ENCODE peak calls at places on chromosomes 1 and 21, in four cellular contexts. One of them, this sample, is unnamed. For H3K9me3, the result is how much of the 10 kb centered on the place peaks cover.

GRCh38 chr1:18934205-18935000 is 22.1 kb downstream of the IFFO2 start:
- DNase-seq in upper lobe of right lung: no peak
- DNase-seq in tibial nerve: no peak
- DNase-seq in uterus: no peak
- DNase-seq in this sample: no peak

GRCh38 chr1:45926302-45926701 is 122.9 kb downstream of the MAST2 start:
- DNase-seq in tibial nerve: no peak
- DNase-seq in uterus: no peak
- DNase-seq in upper lobe of right lung: no peak
- DNase-seq in this sample: no peak

GRCh38 chr1:160416369-160416768 is 16.0 kb downstream of the VANGL2 start:
- DNase-seq in tibial nerve: no peak
- DNase-seq in upper lobe of right lung: no peak
- DNase-seq in uterus: no peak
- DNase-seq in this sample: no peak

GRCh38 chr1:109803901-109804331 is 40.2 kb upstream of the EPS8L3 start:
- DNase-seq in tibial nerve: no peak
- DNase-seq in uterus: peak
- DNase-seq in upper lobe of right lung: no peak
- DNase-seq in this sample: peak

GRCh38 chr21:29174607-29175013 is 44.2 kb downstream of the MAP3K7CL start:
- DNase-seq in upper lobe of right lung: no peak
- DNase-seq in uterus: no peak
- DNase-seq in tibial nerve: no peak
- DNase-seq in this sample: no peak

GRCh38 chr1:94309216-94309615 is 71.8 kb upstream of the ARHGAP29 start:
- DNase-seq in uterus: no peak
- DNase-seq in tibial nerve: no peak
- DNase-seq in upper lobe of right lung: no peak
- DNase-seq in this sample: no peak

GRCh38 chr21:39079617-39080016 is 103.6 kb downstream of the PSMG1 start:
- DNase-seq in upper lobe of right lung: peak
- DNase-seq in tibial nerve: peak
- DNase-seq in uterus: no peak
- DNase-seq in this sample: peak

GRCh38 chr1:226436855-226437491 is 29.1 kb upstream of the PARP1 start:
- DNase-seq in upper lobe of right lung: no peak
- DNase-seq in uterus: no peak
- DNase-seq in tibial nerve: no peak
- DNase-seq in this sample: no peak

GRCh38 chr1:58781541-58782307 is 2.1 kb downstream of the JUN start:
- DNase-seq in uterus: peak
- DNase-seq in upper lobe of right lung: peak
- DNase-seq in tibial nerve: peak
- DNase-seq in this sample: peak

GRCh38 chr1:19645544-19646252 is 1.6 kb downstream of the NBL1 start:
- DNase-seq in upper lobe of right lung: peak
- DNase-seq in uterus: no peak
- DNase-seq in tibial nerve: no peak
- DNase-seq in this sample: no peak

GRCh38 chr1:223709598-223709997 is 2.7 kb upstream of the CAPN2 start:
- DNase-seq in uterus: no peak
- DNase-seq in tibial nerve: no peak
- DNase-seq in upper lobe of right lung: no peak
- DNase-seq in this sample: no peak

GRCh38 chr1:107555578-107555977 is 409.4 kb downstream of the VAV3 start:
- DNase-seq in upper lobe of right lung: no peak
- DNase-seq in uterus: no peak
- DNase-seq in tibial nerve: no peak
- DNase-seq in this sample: no peak

GRCh38 chr1:99599678-99600175 is 46.2 kb upstream of the PALMD start:
- DNase-seq in uterus: peak
- DNase-seq in tibial nerve: no peak
- DNase-seq in upper lobe of right lung: no peak
- DNase-seq in this sample: no peak

GRCh38 chr1:34806396-34806795 is 13.6 kb downstream of the GJA4 start:
- DNase-seq in uterus: no peak
- DNase-seq in tibial nerve: no peak
- DNase-seq in upper lobe of right lung: no peak
- DNase-seq in this sample: no peak

GRCh38 chr1:113073457-113073950 is 506 bp downstream of the LRIG2 start:
- DNase-seq in tibial nerve: peak
- DNase-seq in uterus: peak
- DNase-seq in upper lobe of right lung: no peak
- DNase-seq in this sample: peak

GRCh38 chr1:228082975-228083870 is 715 bp downstream of the ARF1 start:
- DNase-seq in tibial nerve: peak
- DNase-seq in upper lobe of right lung: peak
- DNase-seq in uterus: peak
- DNase-seq in this sample: no peak

GRCh38 chr1:8197493-8198282 is 120.2 kb upstream of the SLC45A1 start:
- DNase-seq in upper lobe of right lung: peak
- DNase-seq in tibial nerve: peak
- DNase-seq in uterus: peak
- DNase-seq in this sample: peak

GRCh38 chr1:165187020-165187628 is 169.4 kb downstream of the LMX1A start:
- DNase-seq in upper lobe of right lung: no peak
- DNase-seq in uterus: no peak
- DNase-seq in tibial nerve: no peak
- DNase-seq in this sample: no peak

GRCh38 chr1:246947255-246947654 is 15.5 kb upstream of the AHCTF1 start:
- DNase-seq in uterus: peak
- DNase-seq in tibial nerve: peak
- DNase-seq in upper lobe of right lung: no peak
- DNase-seq in this sample: peak

GRCh38 chr1:68717330-68717729 is 220.4 kb upstream of the DEPDC1 start:
- DNase-seq in tibial nerve: no peak
- DNase-seq in uterus: no peak
- DNase-seq in upper lobe of right lung: no peak
- DNase-seq in this sample: no peak

GRCh38 chr1:42748461-42749410 is 8.7 kb upstream of the CLDN19 start:
- DNase-seq in tibial nerve: no peak
- DNase-seq in uterus: no peak
- DNase-seq in upper lobe of right lung: peak
- DNase-seq in this sample: no peak

GRCh38 chr1:36204347-36204909 is 19.8 kb upstream of the THRAP3 start:
- DNase-seq in upper lobe of right lung: no peak
- DNase-seq in uterus: no peak
- DNase-seq in tibial nerve: no peak
- DNase-seq in this sample: no peak
- H3K9me3 ChIP-seq in upper lobe of right lung: under half
- H3K9me3 ChIP-seq in uterus: under half
- H3K9me3 ChIP-seq in tibial nerve: under half
- H3K9me3 ChIP-seq in this sample: under half

GRCh38 chr1:198903203-198903602 is 264.4 kb downstream of the PTPRC start:
- DNase-seq in uterus: no peak
- DNase-seq in upper lobe of right lung: no peak
- DNase-seq in tibial nerve: no peak
- DNase-seq in this sample: no peak
- H3K27ac ChIP-seq in uterus: no peak
- H3K27ac ChIP-seq in upper lobe of right lung: no peak
- H3K27ac ChIP-seq in tibial nerve: no peak
- H3K27ac ChIP-seq in this sample: no peak

GRCh38 chr1:248114890-248115289 is 19.9 kb downstream of the OR2L13 start:
- DNase-seq in upper lobe of right lung: no peak
- DNase-seq in tibial nerve: no peak
- DNase-seq in uterus: no peak
- DNase-seq in this sample: no peak

GRCh38 chr1:248111157-248111556 is 16.2 kb downstream of the OR2L13 start:
- DNase-seq in tibial nerve: no peak
- DNase-seq in upper lobe of right lung: no peak
- DNase-seq in uterus: no peak
- DNase-seq in this sample: no peak
- H3K9me3 ChIP-seq in tibial nerve: under half
- H3K9me3 ChIP-seq in upper lobe of right lung: under half
- H3K9me3 ChIP-seq in uterus: under half
- H3K9me3 ChIP-seq in this sample: under half

GRCh38 chr1:202029171-202029665 is 18.8 kb downstream of the ELF3 start:
- DNase-seq in upper lobe of right lung: no peak
- DNase-seq in tibial nerve: no peak
- DNase-seq in uterus: no peak
- DNase-seq in this sample: no peak

GRCh38 chr1:202034683-202035462 is 24.5 kb downstream of the ELF3 start:
- DNase-seq in uterus: peak
- DNase-seq in upper lobe of right lung: peak
- DNase-seq in tibial nerve: peak
- DNase-seq in this sample: peak

GRCh38 chr1:202034149-202034682 is 23.8 kb downstream of the ELF3 start:
- DNase-seq in uterus: no peak
- DNase-seq in tibial nerve: no peak
- DNase-seq in upper lobe of right lung: no peak
- DNase-seq in this sample: no peak

GRCh38 chr1:202031796-202032195 is 21.4 kb downstream of the ELF3 start:
- DNase-seq in uterus: no peak
- DNase-seq in tibial nerve: no peak
- DNase-seq in upper lobe of right lung: no peak
- DNase-seq in this sample: no peak

GRCh38 chr1:202029727-202030126 is 19.3 kb downstream of the ELF3 start:
- DNase-seq in uterus: no peak
- DNase-seq in upper lobe of right lung: no peak
- DNase-seq in tibial nerve: no peak
- DNase-seq in this sample: no peak
- H3K27ac ChIP-seq in uterus: no peak
- H3K27ac ChIP-seq in upper lobe of right lung: no peak
- H3K27ac ChIP-seq in tibial nerve: no peak
- H3K27ac ChIP-seq in this sample: peak

GRCh38 chr1:79059361-79059760 is 52.8 kb upstream of the ADGRL4 start:
- DNase-seq in uterus: no peak
- DNase-seq in tibial nerve: no peak
- DNase-seq in upper lobe of right lung: no peak
- DNase-seq in this sample: no peak
- H3K9me3 ChIP-seq in uterus: under half
- H3K9me3 ChIP-seq in tibial nerve: under half
- H3K9me3 ChIP-seq in upper lobe of right lung: under half
- H3K9me3 ChIP-seq in this sample: under half

GRCh38 chr1:153577138-153577537 is 11.5 kb upstream of the S100A2 start:
- DNase-seq in upper lobe of right lung: no peak
- DNase-seq in tibial nerve: no peak
- DNase-seq in uterus: no peak
- DNase-seq in this sample: no peak

GRCh38 chr1:153573351-153573750 is 7.7 kb upstream of the S100A2 start:
- DNase-seq in tibial nerve: no peak
- DNase-seq in upper lobe of right lung: no peak
- DNase-seq in uterus: no peak
- DNase-seq in this sample: no peak

GRCh38 chr1:153577624-153578051 is 12.0 kb upstream of the S100A2 start:
- DNase-seq in tibial nerve: no peak
- DNase-seq in upper lobe of right lung: no peak
- DNase-seq in uterus: no peak
- DNase-seq in this sample: no peak

GRCh38 chr1:153578936-153579335 is 13.3 kb upstream of the S100A2 start:
- DNase-seq in uterus: no peak
- DNase-seq in tibial nerve: no peak
- DNase-seq in upper lobe of right lung: no peak
- DNase-seq in this sample: no peak

DNA sequence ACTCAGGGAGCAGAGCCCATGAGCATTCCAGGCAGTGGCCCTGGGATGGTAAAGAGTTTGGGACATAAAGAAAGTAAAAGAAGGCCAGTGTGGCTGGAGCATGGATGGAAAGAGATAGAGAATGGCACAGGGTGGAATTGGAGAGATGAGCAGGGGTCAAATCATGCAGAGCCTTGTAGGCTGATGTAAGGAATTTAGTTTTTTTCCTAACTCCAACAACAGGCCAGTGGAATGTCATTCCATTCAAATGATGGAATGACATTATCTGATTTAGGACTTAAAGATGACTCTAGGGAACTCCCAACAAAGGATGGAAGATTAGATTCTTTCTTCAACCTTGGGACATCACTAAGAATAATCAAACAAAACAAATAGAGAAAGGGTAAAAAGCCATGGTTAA is 12.8 kb upstream of the S100A2 start:
- DNase-seq in tibial nerve: no peak
- DNase-seq in upper lobe of right lung: no peak
- DNase-seq in uterus: no peak
- DNase-seq in this sample: no peak
- H3K27ac ChIP-seq in tibial nerve: no peak
- H3K27ac ChIP-seq in upper lobe of right lung: no peak
- H3K27ac ChIP-seq in uterus: no peak
- H3K27ac ChIP-seq in this sample: no peak

DNA sequence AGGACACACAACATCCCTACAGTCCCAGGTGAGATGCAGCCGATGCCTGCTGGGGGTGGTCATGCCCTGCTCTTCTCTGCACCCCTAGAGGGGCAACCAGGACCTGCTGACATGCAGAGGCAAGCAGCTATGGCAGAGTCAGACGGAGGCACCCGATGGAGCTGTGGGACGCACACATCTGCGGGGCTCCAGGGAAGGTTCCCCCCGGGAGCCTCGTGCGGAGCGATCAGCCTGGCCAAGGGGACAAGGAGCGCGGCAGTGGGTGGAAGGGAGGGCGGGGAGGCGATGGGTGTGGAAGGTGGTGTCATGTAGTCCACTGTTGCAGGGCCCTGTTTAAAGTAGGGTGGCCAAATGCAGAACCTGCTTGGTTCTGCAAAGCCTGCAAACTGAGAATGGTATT is 143.0 kb upstream of the AJAP1 start:
- DNase-seq in upper lobe of right lung: no peak
- DNase-seq in uterus: no peak
- DNase-seq in tibial nerve: no peak
- DNase-seq in this sample: no peak
- H3K9me3 ChIP-seq in upper lobe of right lung: under half
- H3K9me3 ChIP-seq in uterus: under half
- H3K9me3 ChIP-seq in tibial nerve: under half
- H3K9me3 ChIP-seq in this sample: under half